ENCODE peak calls at places on chromosomes 11 and 22, in seven cellular contexts. Q is uterus, V is GM23248, I is tibial artery, T is transverse colon, C is neural progenitor cell, X is ovary. Y is an unnamed sample. For H3K36me3, the result is how much of the 10 kb centered on the place peaks cover.

GRCh38 chr11:117979481-117980211 is 6.5 kb upstream of the IL10RA start:
- DNase-seq in Q (no peak), V (no peak), I (no peak), T (no peak), C (no peak), X (no peak), Y (peak)

GRCh38 chr11:24642648-24643047 is 145.8 kb downstream of the LUZP2 start:
- DNase-seq in Q (no peak), V (no peak), I (no peak), T (no peak), C (no peak), X (no peak), Y (no peak)

GRCh38 chr11:76277298-76278175 is 71.2 kb upstream of the WNT11 start:
- DNase-seq in Q (no peak), V (no peak), I (no peak), T (no peak), C (peak), X (no peak), Y (peak)

GRCh38 chr11:41446107-41446506 is 13.3 kb downstream of the LRRC4C start:
- DNase-seq in Q (no peak), V (no peak), I (no peak), T (no peak), C (no peak), X (no peak), Y (no peak)

GRCh38 chr22:29697853-29698598 is 21.8 kb upstream of the CABP7 start:
- DNase-seq in Q (no peak), V (no peak), I (no peak), T (no peak), C (no peak), X (no peak), Y (no peak)

GRCh38 chr22:16828876-16829275 is 3.7 kb upstream of the XKR3 start:
- DNase-seq in Q (no peak), V (no peak), I (no peak), T (no peak), C (no peak), X (no peak), Y (no peak)

GRCh38 chr11:34667810-34668582 is 47.1 kb downstream of the EHF start:
- DNase-seq in Q (no peak), V (no peak), I (no peak), T (no peak), C (no peak), X (no peak), Y (no peak)

GRCh38 chr11:104968365-104968855 is at the start of gene CASP4:
- DNase-seq in Q (peak), V (peak), I (no peak), T (peak), C (no peak), X (no peak), Y (no peak)

GRCh38 chr11:119414734-119415133 is 8.2 kb downstream of the THY1 start:
- DNase-seq in Q (no peak), V (no peak), I (no peak), T (no peak), C (no peak), X (no peak), Y (no peak)

GRCh38 chr11:82776377-82776776 is 42.7 kb upstream of the FAM181B start:
- DNase-seq in Q (no peak), V (no peak), I (no peak), T (no peak), C (no peak), X (no peak), Y (peak)

GRCh38 chr11:129279326-129280026 is 87.4 kb upstream of the ARHGAP32 start:
- DNase-seq in Q (peak), V (peak), I (peak), T (peak), C (peak), X (peak), Y (peak)

GRCh38 chr22:48316876-48317250 is 1510.8 kb downstream of the BRD1 start:
- DNase-seq in Q (no peak), V (no peak), I (peak), T (no peak), C (no peak), X (peak), Y (peak)

GRCh38 chr22:49977578-49977977 is 17.0 kb downstream of the PIM3 start:
- DNase-seq in Q (no peak), V (no peak), I (peak), T (no peak), C (no peak), X (no peak), Y (no peak)

GRCh38 chr11:126840201-126840886 is 160.2 kb downstream of the KIRREL3 start:
- DNase-seq in Q (no peak), V (peak), I (no peak), T (no peak), C (no peak), X (no peak), Y (no peak)

GRCh38 chr11:68333176-68333575 is 20.8 kb downstream of the LRP5 start:
- DNase-seq in Q (no peak), V (no peak), I (no peak), T (no peak), C (no peak), X (no peak), Y (no peak)
- H3K36me3 ChIP-seq in Q (under half), V (under half), I (under half), T (under half), C (under half), X (under half), Y (under half)

DNA sequence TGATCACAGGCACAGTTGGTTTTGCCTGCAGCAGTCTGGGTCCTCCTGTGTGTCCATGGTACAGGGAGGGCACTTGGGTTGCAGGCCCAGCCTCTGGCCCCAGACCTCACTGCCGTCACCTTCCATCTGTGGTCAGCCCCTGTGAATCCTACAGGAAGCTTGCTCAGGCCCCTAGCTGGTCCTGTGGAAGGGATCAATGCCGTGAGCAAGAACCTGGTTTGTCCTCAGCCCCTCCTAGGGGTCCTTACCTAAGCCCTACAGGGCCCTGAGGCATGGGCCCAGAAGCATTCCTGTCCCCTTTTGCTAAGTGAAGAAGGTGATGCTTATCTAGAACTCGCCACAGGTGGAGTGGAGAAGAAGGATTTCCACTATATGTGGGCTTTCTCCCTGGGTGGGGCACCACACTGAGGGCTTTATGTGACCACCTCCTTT is 29.9 kb downstream of the MED15 start:
- DNase-seq in Q (no peak), V (no peak), I (no peak), T (no peak), C (no peak), X (no peak), Y (no peak)
- H3K36me3 ChIP-seq in Q (under half), V (under half), I (under half), T (under half), C (under half), X (under half), Y (half or more)

DNA sequence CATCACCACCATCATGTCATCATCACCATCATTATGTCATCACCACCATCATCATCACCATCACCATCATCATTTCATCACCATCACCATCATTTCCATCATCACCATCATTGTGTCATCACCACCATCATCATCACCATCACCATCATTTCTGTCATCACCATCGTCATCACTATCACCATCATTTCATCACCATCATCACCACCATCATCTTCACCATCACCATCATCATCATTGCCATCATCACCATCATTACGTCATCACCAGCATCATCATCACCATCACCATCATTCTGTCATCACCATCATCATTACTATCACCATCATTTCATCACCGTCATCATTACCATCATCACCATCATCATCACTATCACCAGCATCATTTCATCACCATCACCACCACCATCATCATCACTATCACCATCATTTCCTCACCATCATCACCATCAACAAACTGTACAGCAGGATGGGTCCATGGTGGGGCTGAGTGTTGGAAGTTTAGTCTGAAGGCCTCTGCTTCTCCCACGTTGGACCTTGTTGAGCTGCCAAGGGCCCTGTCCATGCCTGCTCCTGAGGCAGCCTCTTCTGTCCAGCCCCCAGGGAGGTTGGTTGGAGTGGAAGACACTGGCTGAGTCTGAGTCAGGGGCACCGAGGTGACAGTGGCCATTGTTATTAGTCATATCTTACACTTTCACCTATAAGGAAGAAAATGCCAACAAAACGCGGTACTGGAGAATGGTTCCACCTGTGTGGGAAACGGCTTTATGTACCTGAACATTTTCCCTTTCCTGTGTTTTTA is 247.1 kb downstream of the TBC1D22A start:
- DNase-seq in Q (no peak), V (no peak), I (no peak), T (no peak), C (no peak), X (no peak), Y (no peak)
- H3K36me3 ChIP-seq in Q (under half), V (under half), I (under half), T (under half), C (under half), X (under half), Y (under half)

GRCh38 chr22:38948181-38948940 is 9.0 kb upstream of the APOBEC3A start:
- DNase-seq in Q (no peak), V (no peak), I (peak), T (peak), C (peak), X (peak), Y (peak)

GRCh38 chr22:38950527-38951111 is 6.8 kb upstream of the APOBEC3A start:
- DNase-seq in Q (no peak), V (no peak), I (peak), T (no peak), C (no peak), X (no peak), Y (no peak)

GRCh38 chr22:38947321-38948112 is 9.9 kb upstream of the APOBEC3A start:
- DNase-seq in Q (no peak), V (no peak), I (peak), T (peak), C (peak), X (peak), Y (no peak)

GRCh38 chr22:38951734-38952133 is 5.7 kb upstream of the APOBEC3A start:
- DNase-seq in Q (no peak), V (no peak), I (no peak), T (peak), C (no peak), X (no peak), Y (no peak)

DNA sequence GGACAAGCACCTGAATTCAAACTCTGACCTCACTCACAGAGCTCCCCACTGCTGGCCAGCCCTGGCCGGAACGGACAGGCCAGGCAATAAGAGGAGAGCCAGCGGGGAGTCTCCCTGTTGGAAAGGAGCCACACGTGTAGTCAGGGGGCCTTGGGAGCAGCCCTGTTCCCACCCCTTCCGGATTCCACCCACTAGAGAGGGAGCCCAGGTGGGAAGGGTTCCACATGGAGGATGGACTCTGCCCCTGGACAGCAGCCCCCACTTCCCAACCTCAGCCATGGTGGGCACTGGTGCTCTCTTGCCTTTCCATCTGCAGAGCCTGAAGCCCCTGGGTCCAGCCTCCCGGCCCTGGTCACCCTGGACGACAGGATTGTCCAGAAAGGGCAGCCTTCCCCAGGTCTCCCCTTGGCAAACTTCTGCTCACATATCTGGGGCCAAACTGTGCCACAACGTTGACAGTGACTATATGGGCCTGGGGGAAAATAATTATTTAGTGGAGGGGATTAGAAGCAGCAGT is 7.5 kb upstream of the APOBEC3A start:
- DNase-seq in Q (no peak), V (no peak), I (peak), T (no peak), C (peak), X (no peak), Y (peak)
- H3K36me3 ChIP-seq in Q (under half), V (under half), I (under half), T (under half), C (under half), X (under half), Y (under half)

GRCh38 chr11:134206185-134206584 is 17.6 kb downstream of the NCAPD3 start:
- DNase-seq in Q (no peak), V (no peak), I (no peak), T (no peak), C (no peak), X (no peak), Y (no peak)
- H3K36me3 ChIP-seq in Q (under half), V (under half), I (half or more), T (under half), C (under half), X (under half), Y (half or more)

GRCh38 chr22:39974065-39974464 is 13.9 kb downstream of the TMA7B start:
- DNase-seq in Q (no peak), V (no peak), I (no peak), T (no peak), C (no peak), X (no peak), Y (no peak)
- H3K36me3 ChIP-seq in Q (under half), V (under half), I (under half), T (under half), C (under half), X (under half), Y (under half)

GRCh38 chr11:43458486-43458885 is 99.8 kb downstream of the TTC17 start:
- DNase-seq in Q (no peak), V (no peak), I (no peak), T (no peak), C (no peak), X (no peak), Y (no peak)
- H3K36me3 ChIP-seq in Q (under half), V (under half), I (half or more), T (under half), C (under half), X (under half), Y (half or more)

DNA sequence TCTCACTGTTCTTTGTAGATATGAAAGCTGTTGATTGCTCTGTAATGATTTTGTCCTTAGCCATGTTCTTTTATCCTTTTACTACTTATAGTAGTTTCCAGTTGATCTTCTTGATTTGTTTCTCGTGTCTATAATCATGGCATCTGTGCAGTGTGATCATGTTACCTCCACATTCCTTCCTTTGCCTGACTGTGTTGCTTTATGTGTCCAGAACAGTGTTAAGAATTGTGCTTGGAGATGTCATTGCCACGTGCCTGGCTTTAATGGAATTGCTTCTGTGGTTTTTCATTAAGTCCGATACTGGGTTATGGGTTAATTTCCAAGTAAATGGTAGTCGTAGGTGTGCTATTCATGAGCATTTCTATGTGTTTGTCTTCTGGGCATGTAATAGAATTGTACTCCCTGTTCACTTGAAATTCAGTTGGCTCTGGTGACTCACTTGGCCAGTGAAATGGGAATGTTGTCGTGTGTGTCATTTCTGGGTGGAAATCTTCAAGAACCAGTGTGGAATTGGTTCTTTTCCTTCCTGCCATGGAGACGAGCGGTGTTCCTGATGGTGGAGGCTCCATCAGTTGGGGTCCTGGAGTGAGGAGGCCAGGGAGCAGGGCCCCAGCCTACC is 6.8 kb downstream of the GTSE1 start:
- DNase-seq in Q (no peak), V (peak), I (no peak), T (no peak), C (no peak), X (no peak), Y (no peak)
- H3K36me3 ChIP-seq in Q (under half), V (under half), I (under half), T (under half), C (under half), X (under half), Y (half or more)

GRCh38 chr11:95863486-95864140 is 60.3 kb downstream of the MTMR2 start:
- DNase-seq in Q (no peak), V (peak), I (no peak), T (no peak), C (no peak), X (no peak), Y (no peak)
- H3K36me3 ChIP-seq in Q (under half), V (under half), I (under half), T (under half), C (under half), X (under half), Y (under half)

Y was measured in endodermal cell.